ENCODE peak calls at places on chromosomes 2 and 18, in five cellular contexts. F is AG10803, C is colonic mucosa, N is upper lobe of right lung, G is GM12864. U is an unnamed sample.

GRCh38 chr2:145114726-145115125 is 594.8 kb upstream of the ZEB2 start:
- DNase-seq in G (no peak), F (peak), N (no peak), C (no peak), U (no peak)

GRCh38 chr18:5444847-5445246 is 99.0 kb downstream of the EPB41L3 start:
- DNase-seq in G (no peak), F (no peak), C (no peak), N (no peak), U (no peak)

GRCh38 chr2:67389286-67389685 is 7.8 kb upstream of the ETAA1 start:
- DNase-seq in C (no peak), F (peak), G (no peak), N (no peak), U (no peak)

GRCh38 chr2:67255933-67256615 is 141.1 kb upstream of the ETAA1 start:
- DNase-seq in G (no peak), C (no peak), N (no peak), F (peak), U (no peak)

GRCh38 chr18:25326231-25327042 is 25.5 kb downstream of the ZNF521 start:
- DNase-seq in F (peak), G (no peak), N (no peak), C (no peak), U (no peak)

GRCh38 chr2:1004398-1004797 is 53.7 kb downstream of the SNTG2 start:
- DNase-seq in F (no peak), C (no peak), G (no peak), N (no peak), U (no peak)

GRCh38 chr18:11981633-11982366 is 493 bp downstream of the IMPA2 start:
- DNase-seq in G (no peak), N (no peak), C (peak), F (peak), U (peak)

GRCh38 chr2:211869134-211869533 is 669.5 kb downstream of the ERBB4 start:
- DNase-seq in N (no peak), C (no peak), F (no peak), G (no peak), U (no peak)

GRCh38 chr18:8469793-8470192 is 139.4 kb upstream of the RAB12 start:
- DNase-seq in G (no peak), F (peak), N (no peak), C (no peak), U (no peak)

GRCh38 chr2:49643149-49643548 is 488.8 kb upstream of the FSHR start:
- DNase-seq in F (no peak), N (no peak), G (no peak), C (no peak), U (no peak)

GRCh38 chr2:109214651-109215371 is 85.8 kb downstream of the SH3RF3 start:
- DNase-seq in N (peak), C (no peak), G (no peak), F (no peak), U (no peak)

GRCh38 chr2:16214861-16215260 is 274.5 kb downstream of the MYCN start:
- DNase-seq in N (no peak), C (no peak), F (no peak), G (no peak), U (no peak)

GRCh38 chr18:60027397-60027796 is 127.6 kb downstream of the PMAIP1 start:
- DNase-seq in F (no peak), C (no peak), G (no peak), N (no peak), U (no peak)

GRCh38 chr2:24919100-24919976 is 699 bp downstream of the ADCY3 start:
- DNase-seq in N (no peak), C (peak), F (peak), G (peak), U (no peak)

GRCh38 chr2:30141136-30141535 is 5.7 kb upstream of the YPEL5 start:
- DNase-seq in N (no peak), C (no peak), G (no peak), F (no peak), U (no peak)

GRCh38 chr2:72984172-72984671 is 66.9 kb downstream of the EMX1 start:
- DNase-seq in G (no peak), N (no peak), F (no peak), C (no peak), U (peak)

GRCh38 chr2:72983500-72984039 is 66.3 kb downstream of the EMX1 start:
- DNase-seq in F (no peak), G (no peak), N (peak), C (peak), U (peak)

GRCh38 chr2:72985891-72986683 is 68.8 kb downstream of the EMX1 start:
- DNase-seq in G (no peak), F (no peak), N (no peak), C (no peak), U (peak)

GRCh38 chr2:72982781-72983499 is 65.6 kb downstream of the EMX1 start:
- DNase-seq in F (no peak), G (no peak), C (no peak), N (no peak), U (peak)

DNA sequence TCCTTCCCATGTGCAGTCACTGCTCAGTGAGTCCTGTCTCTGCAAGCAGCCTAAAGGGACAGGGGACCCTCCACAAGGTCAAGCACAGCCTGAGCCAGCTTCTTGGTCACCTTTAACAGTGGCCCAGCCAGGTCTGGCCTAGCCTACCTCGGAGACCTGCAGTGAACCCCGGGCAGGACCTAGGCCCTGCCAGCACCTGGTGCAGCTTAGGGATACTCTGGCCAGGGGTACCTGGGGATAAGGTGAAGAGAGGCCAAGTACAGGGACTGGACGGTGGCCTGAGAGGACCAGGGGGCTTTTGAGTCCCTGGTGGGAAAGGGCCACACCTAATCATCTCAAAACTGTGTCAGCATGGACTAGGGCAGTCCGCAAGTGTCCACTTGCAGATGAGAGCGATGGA is 67.8 kb downstream of the EMX1 start:
- DNase-seq in F (no peak), C (no peak), G (no peak), N (no peak), U (peak)
- H3K4me3 ChIP-seq in F (no peak), C (no peak), G (no peak), N (no peak), U (no peak)

DNA sequence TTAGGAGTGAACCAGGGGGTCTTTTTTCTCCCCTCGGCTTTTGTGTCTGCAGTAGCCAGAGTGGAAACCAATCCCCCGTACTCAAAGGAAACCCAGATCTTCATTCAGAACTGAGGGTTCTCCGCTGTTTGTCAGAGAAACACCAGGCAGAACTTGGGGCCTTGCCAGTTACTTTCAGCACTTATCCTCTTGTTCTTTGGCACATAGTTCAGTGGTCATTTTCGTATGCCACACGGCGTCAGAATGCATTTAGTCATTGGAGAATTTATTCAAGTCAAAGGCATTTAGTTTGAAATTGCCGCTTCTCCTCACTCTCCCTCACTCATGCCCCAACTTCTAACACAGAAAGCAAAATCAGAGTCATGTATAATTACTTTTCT is 102.9 kb downstream of the CABLES1 start:
- DNase-seq in N (no peak), G (no peak), F (peak), C (no peak), U (no peak)
- H3K4me3 ChIP-seq in N (peak), G (no peak), F (peak), C (peak), U (peak)

DNA sequence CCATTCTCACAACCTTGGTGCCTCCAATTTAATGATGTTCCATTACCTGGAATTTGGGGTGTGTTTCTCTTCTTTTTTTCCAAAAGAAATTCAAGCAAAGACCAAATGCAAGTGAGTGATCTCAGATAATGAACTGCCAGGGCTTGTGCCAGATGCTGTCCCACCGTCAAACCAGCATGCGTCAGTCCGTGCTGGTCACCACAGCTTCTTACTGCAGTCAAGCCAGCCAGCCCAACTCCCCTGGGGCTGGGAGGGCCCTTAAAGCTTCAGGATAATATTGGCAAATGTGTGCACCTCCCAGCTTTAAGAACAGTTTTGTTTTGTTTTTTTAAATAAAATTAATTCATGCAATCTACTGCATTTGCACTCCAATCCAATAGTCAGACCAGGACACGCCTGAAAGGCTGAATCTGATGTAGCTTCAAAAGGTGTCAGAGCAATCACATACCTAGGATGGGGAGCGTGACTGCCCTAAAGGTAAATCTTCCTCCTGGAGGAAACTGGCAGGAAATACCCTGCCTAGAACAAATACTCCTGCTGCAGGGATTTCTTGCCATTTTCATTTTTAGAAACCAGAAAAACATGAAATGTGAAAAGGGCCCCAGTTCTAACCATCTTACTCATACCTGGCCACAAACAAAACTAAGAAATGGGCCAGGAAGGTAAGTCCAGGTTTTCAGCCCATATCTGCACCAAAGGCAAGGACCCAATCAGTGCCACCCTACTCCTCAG is 26.9 kb upstream of the SP3 start:
- DNase-seq in C (peak), N (no peak), F (peak), G (no peak), U (no peak)
- H3K4me3 ChIP-seq in C (no peak), N (no peak), F (no peak), G (no peak), U (no peak)

DNA sequence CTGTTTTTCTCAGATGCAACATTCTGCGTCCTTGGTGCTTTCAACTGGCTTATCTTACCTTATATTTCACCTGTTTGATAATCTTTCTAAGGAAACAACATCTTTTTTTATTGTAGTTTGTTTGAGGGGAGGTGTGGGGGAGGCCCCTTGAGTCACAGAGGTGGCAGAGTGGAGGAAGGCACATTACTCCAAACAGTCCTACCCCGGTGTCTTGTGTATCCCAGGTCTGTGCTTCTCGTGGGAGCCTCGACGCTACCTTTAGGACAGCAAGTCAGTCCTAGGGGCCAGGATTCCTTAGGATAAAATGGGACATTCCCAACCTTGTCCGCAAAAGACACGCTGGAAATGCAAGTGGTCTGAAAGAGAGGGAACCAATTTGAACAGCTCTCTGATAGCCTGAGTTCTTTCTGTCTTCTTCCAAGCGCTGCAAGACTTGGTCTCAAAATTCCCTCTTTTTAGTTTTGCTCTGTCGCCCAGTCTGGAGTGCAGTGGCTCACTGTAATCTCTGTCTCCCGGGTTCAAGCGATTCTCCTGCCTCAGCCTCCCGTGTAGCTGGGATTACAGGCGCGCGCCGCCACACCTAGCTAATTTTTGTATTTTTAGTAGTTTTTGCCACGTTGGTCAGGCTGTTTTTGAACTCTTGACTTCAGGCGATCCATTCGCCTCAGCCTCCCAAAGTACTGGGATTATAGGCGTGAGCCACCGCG is 4.0 kb downstream of the GATA6 start:
- DNase-seq in F (no peak), N (no peak), G (no peak), C (peak), U (no peak)
- H3K4me3 ChIP-seq in F (no peak), N (peak), G (no peak), C (peak), U (peak)

DNA sequence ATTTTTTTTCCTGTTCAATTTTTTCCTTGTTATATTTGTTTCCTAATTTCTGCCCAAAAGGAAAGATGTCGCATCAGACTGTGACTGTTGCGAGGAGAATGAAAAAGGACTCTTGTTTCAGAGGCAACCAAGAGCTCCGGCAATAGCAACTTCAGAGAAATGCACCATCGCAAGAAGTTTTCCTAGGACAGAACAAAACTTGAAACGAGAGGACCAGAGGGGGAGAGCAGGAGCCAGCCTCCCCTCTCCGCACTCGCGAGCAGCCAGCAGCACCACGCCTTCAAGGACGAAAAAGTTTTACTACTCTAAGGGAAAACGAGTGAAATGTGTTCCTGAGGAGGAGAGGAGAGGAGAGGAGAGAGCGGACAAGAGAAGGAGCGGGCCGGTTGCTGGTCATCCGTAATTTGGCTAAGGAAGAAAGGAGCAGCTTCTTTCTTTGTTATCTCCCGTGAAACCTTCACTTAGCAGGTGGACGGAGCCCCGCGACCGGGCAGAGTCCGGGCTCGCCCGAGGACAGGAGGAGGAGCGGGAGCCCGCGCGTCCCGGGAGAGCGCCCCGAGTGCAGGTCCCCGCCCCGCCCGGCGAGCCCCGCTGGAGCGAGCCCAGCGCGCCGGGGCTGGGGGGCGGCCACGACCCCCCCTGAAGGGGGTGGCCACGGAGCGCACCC is 725 bp downstream of the POU3F3 start:
- DNase-seq in F (no peak), C (no peak), N (no peak), G (no peak), U (no peak)
- H3K4me3 ChIP-seq in F (no peak), C (no peak), N (no peak), G (no peak), U (peak)

GRCh38 chr2:58237741-58238140 is 3.4 kb downstream of the FANCL start:
- DNase-seq in C (no peak), N (no peak), G (no peak), F (no peak), U (no peak)

GRCh38 chr2:58240938-58241755 is at the start of gene FANCL:
- DNase-seq in F (peak), N (peak), C (peak), G (peak), U (peak)

GRCh38 chr2:58240595-58240937 is 559 bp downstream of the FANCL start:
- DNase-seq in C (no peak), F (peak), N (no peak), G (no peak), U (no peak)

GRCh38 chr2:58235988-58236387 is 5.1 kb downstream of the FANCL start:
- DNase-seq in N (no peak), C (no peak), G (no peak), F (no peak), U (no peak)

GRCh38 chr2:58239243-58239642 is 1.9 kb downstream of the FANCL start:
- DNase-seq in F (no peak), C (no peak), G (no peak), N (no peak), U (no peak)
- H3K4me3 ChIP-seq in F (no peak), C (no peak), G (peak), N (no peak), U (no peak)

GRCh38 chr2:186429095-186429494 is 57.0 kb upstream of the ZC3H15 start:
- DNase-seq in C (no peak), N (no peak), F (peak), G (no peak), U (no peak)
- H3K4me3 ChIP-seq in C (no peak), N (no peak), F (no peak), G (no peak), U (no peak)

GRCh38 chr18:805008-805754 is 6.9 kb downstream of the YES1 start:
- DNase-seq in C (no peak), G (no peak), N (no peak), F (no peak), U (no peak)
- H3K4me3 ChIP-seq in C (no peak), G (peak), N (peak), F (no peak), U (peak)

U was measured in kidney.